ENCODE peak calls at places on chromosomes 6 and 20, in four cellular contexts. J, B, R and Y are unnamed samples.
A peak's percentile ranks its signal among the peaks of the same experiment; 100 is the strongest.

GRCh38 chr6:34587851-34588250 is 31.7 kb upstream of the SPDEF start:
- DNase-seq in J (no peak), B (no peak), R (no peak), Y (no peak)

GRCh38 chr20:17934141-17934862 is 34.3 kb downstream of the SNX5 start:
- DNase-seq in J (no peak), B (no peak), R (no peak), Y (no peak)

GRCh38 chr20:63456429-63457284 is 15.8 kb downstream of the KCNQ2 start:
- DNase-seq in J (no peak), B (no peak), R (no peak), Y (no peak)

GRCh38 chr6:96015321-96015790 is 418 bp upstream of the FUT9 start:
- DNase-seq in J (no peak), B (peak; percentile 28), R (peak; percentile 39), Y (peak; percentile 53)

GRCh38 chr6:40755749-40756452 is 168.7 kb upstream of the LRFN2 start:
- DNase-seq in J (no peak), B (no peak), R (peak; percentile 63), Y (no peak)

GRCh38 chr6:167757291-167757690 is 69.4 kb upstream of the AFDN start:
- DNase-seq in J (no peak), B (no peak), R (no peak), Y (no peak)

GRCh38 chr20:49887251-49887827 is 28.0 kb downstream of the SPATA2 start:
- DNase-seq in J (no peak), B (no peak), R (no peak), Y (no peak)

GRCh38 chr6:56793938-56794337 is 151.2 kb upstream of the DST start:
- DNase-seq in J (no peak), B (no peak), R (no peak), Y (no peak)

GRCh38 chr6:37056439-37057127 is 51.1 kb downstream of the FGD2 start:
- DNase-seq in J (no peak), B (no peak), R (peak; percentile 39), Y (peak; percentile 84)